ENCODE peak calls at places on chromosomes 4 and X, in seven cellular contexts. P is right lobe of liver, X is adrenal gland, T is NB4, L is ovary, N is testis, I is transverse colon. Q is an unnamed sample.

GRCh38 chr4:94208268-94208667 is 603 bp downstream of the SMARCAD1 start:
- DNase-seq in I (no peak), X (no peak), N (no peak), P (no peak), T (peak), L (no peak), Q (no peak)

GRCh38 chrX:127459784-127460183 is 592.4 kb downstream of the ACTRT1 start:
- DNase-seq in T (peak), X (no peak), L (no peak), P (no peak), I (no peak), N (no peak), Q (no peak)

GRCh38 chrX:69493193-69493592 is 10.9 kb upstream of the NALF2 start:
- DNase-seq in L (no peak), X (peak), N (peak), T (peak), P (peak), I (peak), Q (no peak)

GRCh38 chr4:8914461-8915171 is 43.0 kb upstream of the HMX1 start:
- DNase-seq in P (peak), N (no peak), I (no peak), X (no peak), T (peak), L (peak), Q (peak)

GRCh38 chr4:94372579-94372978 is 29.9 kb upstream of the HPGDS start:
- DNase-seq in N (no peak), L (no peak), P (no peak), T (no peak), X (no peak), I (no peak), Q (no peak)

GRCh38 chr4:113540859-113541258 is 220.7 kb downstream of the CAMK2D start:
- DNase-seq in T (no peak), I (no peak), P (no peak), N (no peak), L (no peak), X (no peak), Q (no peak)

GRCh38 chr4:108512615-108513505 is 107.5 kb upstream of the RPL34 start:
- DNase-seq in T (peak), N (peak), X (peak), I (no peak), P (no peak), L (no peak), Q (no peak)

GRCh38 chr4:15077969-15078368 is 75.7 kb downstream of the CPEB2 start:
- DNase-seq in L (no peak), T (peak), X (no peak), N (no peak), I (no peak), P (no peak), Q (no peak)

GRCh38 chr4:7382634-7383014 is 52.1 kb downstream of the PSAPL1 start:
- DNase-seq in T (no peak), N (no peak), I (no peak), X (no peak), L (no peak), P (no peak), Q (no peak)

GRCh38 chrX:113305496-113305895 is 464.9 kb upstream of the AMOT start:
- DNase-seq in I (no peak), L (no peak), N (no peak), T (no peak), X (no peak), P (no peak), Q (no peak)

GRCh38 chrX:20063716-20064351 is 52.9 kb downstream of the MAP7D2 start:
- DNase-seq in T (peak), N (no peak), I (no peak), P (no peak), L (no peak), X (no peak), Q (no peak)

GRCh38 chr4:52051615-52052474 is 741 bp downstream of the SPATA18 start:
- DNase-seq in X (peak), N (peak), T (no peak), L (peak), I (peak), P (peak), Q (peak)

GRCh38 chr4:7705602-7706001 is 234.1 kb downstream of the AFAP1 start:
- DNase-seq in L (peak), I (no peak), X (no peak), T (no peak), N (peak), P (no peak), Q (no peak)

GRCh38 chr4:87120411-87121162 is 99.8 kb downstream of the KLHL8 start:
- DNase-seq in N (peak), P (peak), I (peak), X (no peak), L (peak), T (no peak), Q (no peak)

GRCh38 chr4:139077567-139078355 is 62.2 kb downstream of the NOCT start:
- DNase-seq in N (no peak), I (no peak), T (no peak), P (no peak), X (no peak), L (no peak), Q (no peak)

GRCh38 chrX:32185160-32185559 is 1026.2 kb downstream of the DMD start:
- DNase-seq in T (no peak), X (no peak), I (no peak), L (no peak), P (no peak), N (no peak), Q (no peak)

GRCh38 chr4:24774452-24774851 is 20.9 kb upstream of the SOD3 start:
- DNase-seq in T (no peak), X (no peak), L (no peak), I (no peak), N (no peak), P (no peak), Q (no peak)

GRCh38 chr4:104693601-104694201 is 199.0 kb upstream of the CXXC4 start:
- DNase-seq in T (peak), X (peak), N (no peak), L (no peak), I (no peak), P (no peak), Q (no peak)

GRCh38 chr4:139740121-139740520 is 74.5 kb downstream of the MGST2 start:
- DNase-seq in I (no peak), P (no peak), L (no peak), X (peak), N (no peak), T (no peak), Q (no peak)

GRCh38 chr4:94409947-94410346 is 41.8 kb upstream of the PDLIM5 start:
- DNase-seq in N (no peak), L (no peak), T (no peak), X (no peak), P (no peak), I (no peak), Q (no peak)

GRCh38 chr4:123573866-123574508 is 177.4 kb downstream of the SPRY1 start:
- DNase-seq in X (no peak), P (no peak), I (no peak), L (no peak), T (no peak), N (no peak), Q (no peak)

GRCh38 chr4:40003986-40004385 is 26.3 kb upstream of the PDS5A start:
- DNase-seq in X (no peak), T (peak), L (no peak), I (no peak), P (no peak), N (no peak), Q (no peak)

GRCh38 chr4:13097971-13098370 is 386.2 kb downstream of the RAB28 start:
- DNase-seq in N (no peak), I (no peak), L (no peak), T (no peak), X (no peak), P (no peak), Q (no peak)

GRCh38 chrX:38045697-38046096 is 39.3 kb downstream of the SYTL5 start:
- DNase-seq in I (no peak), X (peak), N (peak), L (no peak), P (no peak), T (no peak), Q (no peak)

GRCh38 chrX:123277347-123277746 is 93.3 kb downstream of the GRIA3 start:
- DNase-seq in X (no peak), N (no peak), P (no peak), L (no peak), I (no peak), T (no peak), Q (no peak)

GRCh38 chr4:87093443-87094123 is 126.8 kb downstream of the KLHL8 start:
- DNase-seq in P (no peak), X (peak), N (peak), T (peak), I (no peak), L (no peak), Q (no peak)

GRCh38 chrX:129781134-129782014 is 1.6 kb downstream of the SASH3 start:
- DNase-seq in I (peak), L (no peak), X (peak), T (peak), P (no peak), N (peak), Q (no peak)

GRCh38 chrX:143615851-143616250 is 20.1 kb downstream of the SLITRK4 start:
- DNase-seq in T (no peak), L (no peak), N (no peak), I (no peak), P (no peak), X (no peak), Q (no peak)

GRCh38 chr4:73705056-73705432 is 35.3 kb upstream of the CXCL8 start:
- DNase-seq in X (no peak), P (no peak), N (no peak), I (no peak), L (no peak), T (no peak), Q (no peak)

GRCh38 chr4:76601791-76602190 is 166.8 kb downstream of the SHROOM3 start:
- DNase-seq in X (no peak), L (no peak), T (peak), N (no peak), I (no peak), P (no peak), Q (no peak)

GRCh38 chrX:123731987-123732678 is 719 bp downstream of the THOC2 start:
- DNase-seq in P (peak), N (peak), X (peak), T (peak), I (peak), L (peak), Q (no peak)

GRCh38 chr4:86441175-86441960 is 81.5 kb upstream of the MAPK10 start:
- DNase-seq in I (no peak), N (no peak), P (no peak), L (no peak), X (no peak), T (no peak), Q (no peak)

GRCh38 chr4:154491341-154491679 is 289 bp downstream of the DCHS2 start:
- DNase-seq in T (no peak), P (no peak), I (peak), X (no peak), L (peak), N (no peak), Q (no peak)

GRCh38 chr4:40316333-40316781 is 18.8 kb upstream of the CHRNA9 start:
- DNase-seq in I (no peak), N (no peak), T (peak), X (no peak), P (no peak), L (no peak), Q (peak)

GRCh38 chrX:1443496-1444075 is 9.1 kb downstream of the ASMTL start:
- DNase-seq in T (no peak), N (no peak), I (no peak), L (peak), P (peak), X (peak), Q (no peak)
- TF ChIP-seq POLR2A in T (no peak), N (no peak), I (no peak), L (no peak), P (no peak), X (no peak), Q (no peak)

GRCh38 chr4:101114936-101115372 is 232.4 kb downstream of the PPP3CA start:
- DNase-seq in P (no peak), T (no peak), X (no peak), N (peak), I (no peak), L (no peak), Q (no peak)

GRCh38 chr4:101119141-101119540 is 228.2 kb downstream of the PPP3CA start:
- DNase-seq in X (no peak), P (no peak), I (no peak), T (no peak), L (no peak), N (no peak), Q (no peak)

GRCh38 chr4:101118641-101119040 is 228.7 kb downstream of the PPP3CA start:
- DNase-seq in T (no peak), X (no peak), L (no peak), N (no peak), P (no peak), I (no peak), Q (no peak)

GRCh38 chr4:101115841-101116240 is 231.5 kb downstream of the PPP3CA start:
- DNase-seq in T (no peak), L (no peak), P (no peak), X (no peak), N (no peak), I (no peak), Q (no peak)
- TF ChIP-seq CTCF in T (no peak), L (no peak), P (no peak), X (no peak), N (no peak), I (no peak), Q (no peak)

GRCh38 chr4:182236186-182236585 is 7.0 kb upstream of the TENM3 start:
- DNase-seq in N (no peak), P (no peak), X (no peak), L (no peak), I (no peak), T (no peak), Q (no peak)

GRCh38 chr4:182242793-182243192 is 409 bp upstream of the TENM3 start:
- DNase-seq in I (no peak), P (no peak), L (no peak), X (no peak), T (no peak), N (no peak), Q (no peak)

GRCh38 chr4:182238355-182238931 is 4.8 kb upstream of the TENM3 start:
- DNase-seq in X (no peak), T (no peak), I (no peak), P (no peak), L (no peak), N (no peak), Q (no peak)

GRCh38 chr4:182245041-182245440 is 1.8 kb downstream of the TENM3 start:
- DNase-seq in P (no peak), N (no peak), X (no peak), L (no peak), I (no peak), T (no peak), Q (no peak)

DNA sequence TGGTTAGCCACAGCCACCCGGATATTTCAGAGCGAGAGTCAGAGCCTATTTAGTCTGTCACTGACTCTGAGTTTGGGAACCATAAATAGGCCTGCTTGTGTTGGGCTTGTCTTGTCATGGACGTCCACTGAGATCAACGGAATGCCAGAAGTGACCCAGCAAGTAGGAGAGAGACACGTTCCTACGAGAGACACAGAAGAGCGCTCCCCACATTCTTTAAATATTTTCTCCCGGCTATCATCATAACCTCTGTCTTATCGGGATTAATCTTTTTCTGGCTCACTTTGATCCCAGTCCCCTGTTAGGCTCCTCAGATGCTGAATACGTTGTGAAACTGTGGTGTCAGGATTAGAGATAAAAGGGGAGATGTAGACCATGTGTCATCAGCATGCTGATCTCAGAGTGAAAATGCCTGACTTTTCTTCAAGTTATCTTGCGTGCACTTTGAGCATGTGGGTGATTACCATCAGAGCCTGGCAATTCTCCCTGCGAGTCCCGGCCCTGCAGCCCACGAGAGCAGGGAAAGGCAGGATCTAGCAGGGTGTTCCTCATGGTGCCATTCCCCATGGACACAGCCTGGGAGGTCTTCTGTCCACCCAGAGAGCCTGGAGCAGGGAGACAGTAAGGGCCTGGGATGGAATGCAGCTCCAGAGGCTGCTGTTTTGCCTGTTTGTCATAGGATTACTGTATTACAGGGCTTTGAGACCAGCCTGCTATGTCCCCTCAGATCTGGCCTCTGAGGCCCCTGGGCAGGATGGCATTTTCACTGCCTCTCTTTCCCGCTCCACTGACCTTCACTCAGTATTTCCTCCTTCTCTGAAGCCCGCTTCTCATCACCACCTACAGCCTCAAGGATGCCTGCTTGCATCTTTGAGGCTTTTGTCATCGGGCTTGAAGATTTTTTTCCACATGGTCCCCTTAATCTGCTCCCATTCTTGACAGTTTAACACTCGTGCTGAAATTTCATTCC is 2.8 kb upstream of the TENM3 start:
- DNase-seq in X (peak), L (no peak), P (no peak), N (no peak), T (no peak), I (no peak), Q (no peak)
- H3K4me3 ChIP-seq in X (no peak), L (no peak), P (no peak), N (no peak), T (no peak), I (no peak), Q (no peak)

GRCh38 chr4:70841951-70842350 is 2.3 kb upstream of the GRSF1 start:
- DNase-seq in N (no peak), P (no peak), X (no peak), I (no peak), T (no peak), L (no peak), Q (no peak)

GRCh38 chr4:70836081-70836480 is 3.6 kb downstream of the GRSF1 start:
- DNase-seq in X (no peak), N (no peak), P (no peak), L (no peak), I (no peak), T (no peak), Q (no peak)

GRCh38 chr4:70838400-70838971 is 1.2 kb downstream of the GRSF1 start:
- DNase-seq in P (no peak), I (no peak), T (peak), N (no peak), X (no peak), L (no peak), Q (no peak)

GRCh38 chr4:70839537-70840093 is at the start of gene GRSF1:
- DNase-seq in X (peak), I (peak), L (peak), P (peak), N (peak), T (peak), Q (peak)

GRCh38 chr4:70838972-70839536 is 636 bp downstream of the GRSF1 start:
- DNase-seq in P (peak), X (peak), L (peak), T (peak), I (peak), N (peak), Q (peak)
- TF ChIP-seq POLR2A in P (no peak), X (peak), L (no peak), T (no peak), I (peak), N (no peak), Q (no peak)

DNA sequence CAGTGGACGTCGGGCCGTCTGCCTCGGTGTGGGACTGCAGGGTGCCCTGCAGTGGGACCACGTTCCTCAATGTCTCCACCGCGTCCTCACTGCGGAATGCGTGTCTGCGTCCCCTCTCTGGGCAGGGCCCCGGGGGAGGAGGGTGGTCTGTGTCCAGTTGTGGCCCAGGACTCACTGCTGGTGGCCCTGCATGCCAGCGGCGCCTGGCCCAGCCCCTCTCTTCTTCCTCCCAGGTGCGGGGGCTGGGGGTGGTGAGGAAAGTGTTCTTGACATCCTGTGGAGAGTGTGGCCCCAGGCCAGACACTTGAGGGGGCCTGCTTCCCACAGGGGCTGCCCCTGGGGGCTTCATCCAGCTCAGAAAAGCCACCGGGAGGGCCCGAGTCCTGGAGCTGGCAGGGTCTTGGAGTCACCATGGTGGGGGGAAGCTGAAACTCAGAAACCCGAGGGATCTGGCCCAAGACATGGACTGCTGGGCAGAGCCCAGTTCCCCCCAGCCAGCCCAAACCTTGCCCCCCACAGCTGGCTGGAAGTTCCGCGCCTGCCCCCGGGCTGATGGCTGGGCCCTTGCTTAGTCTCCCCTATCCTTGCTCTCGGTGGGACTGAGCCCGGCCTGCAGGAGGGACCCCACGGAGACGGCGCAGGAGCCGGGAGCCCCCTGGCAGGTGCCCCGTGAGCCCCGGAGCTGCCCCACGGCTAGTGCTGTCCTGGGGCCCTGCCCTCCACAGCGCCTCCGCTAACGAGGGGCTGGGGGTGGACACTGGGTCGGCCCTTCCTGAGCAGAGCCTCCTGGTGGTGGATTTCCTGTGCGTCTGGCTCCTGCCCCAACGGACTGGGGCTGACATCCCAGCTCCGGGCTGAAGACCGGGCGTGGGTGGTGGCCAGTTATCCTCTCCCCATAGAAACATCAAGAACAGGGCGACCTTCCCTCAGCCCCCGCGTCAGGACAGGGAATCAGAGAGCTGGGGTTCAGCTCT is 2.9 kb downstream of the DOK7 start:
- DNase-seq in N (peak), T (no peak), P (no peak), I (no peak), L (no peak), X (no peak), Q (no peak)
- TF ChIP-seq CTCF in N (peak), T (no peak), P (peak), I (no peak), L (no peak), X (no peak), Q (no peak)

GRCh38 chrX:11100281-11101035 is 10.7 kb upstream of the HCCS start:
- DNase-seq in I (peak), L (no peak), N (peak), T (peak), X (no peak), P (peak), Q (no peak)
- H3K4me3 ChIP-seq in I (no peak), L (no peak), N (no peak), T (no peak), X (no peak), P (no peak), Q (no peak)

GRCh38 chr4:956531-957230 is 16.7 kb downstream of the DGKQ start:
- DNase-seq in X (no peak), L (no peak), T (no peak), N (no peak), P (no peak), I (no peak), Q (no peak)

GRCh38 chr4:954211-955020 is 19.0 kb downstream of the DGKQ start:
- DNase-seq in T (no peak), L (no peak), X (no peak), N (no peak), P (no peak), I (no peak), Q (no peak)

GRCh38 chr4:955931-956381 is 17.4 kb downstream of the DGKQ start:
- DNase-seq in N (no peak), P (no peak), T (no peak), X (peak), I (no peak), L (no peak), Q (no peak)

GRCh38 chr4:953574-953915 is 19.8 kb downstream of the DGKQ start:
- DNase-seq in T (no peak), L (no peak), I (no peak), N (no peak), P (no peak), X (no peak), Q (no peak)

GRCh38 chr4:955161-955921 is 18.0 kb downstream of the DGKQ start:
- DNase-seq in L (no peak), N (no peak), P (peak), X (peak), I (no peak), T (no peak), Q (peak)
- TF ChIP-seq POLR2A in L (no peak), N (no peak), P (no peak), X (no peak), I (no peak), T (no peak), Q (no peak)